ENCODE peak calls at places on chromosomes 7 and 10, in nine cellular contexts. P is transverse colon, G is lower leg skin, A is colonic mucosa, C is RWPE1, O is neural progenitor cell, K is choroid plexus epithelial cell, U is astrocyte of the cerebellum, H is cardiac fibroblast. S is an unnamed sample.

GRCh38 chr7:94761451-94761850 is 105.5 kb upstream of the SGCE start:
- DNase-seq in P (no peak), G (no peak), A (no peak), C (no peak), O (no peak), K (no peak), U (no peak), H (no peak), S (no peak)

GRCh38 chr10:133163889-133164815 is 4.1 kb downstream of the KNDC1 start:
- DNase-seq in P (peak), G (no peak), A (no peak), C (no peak), O (no peak), K (no peak), U (no peak), H (no peak), S (no peak)

GRCh38 chr7:139730746-139731612 is 46.8 kb downstream of the HIPK2 start:
- DNase-seq in P (peak), G (no peak), A (no peak), C (peak), O (peak), K (peak), U (peak), H (peak), S (peak)

GRCh38 chr10:69458426-69459100 is 7.3 kb downstream of the TSPAN15 start:
- DNase-seq in P (peak), G (no peak), A (peak), C (peak), O (no peak), K (no peak), U (no peak), H (no peak), S (no peak)

GRCh38 chr10:128324058-128324457 is 197.8 kb upstream of the MKI67 start:
- DNase-seq in P (peak), G (no peak), A (no peak), C (no peak), O (peak), K (no peak), U (no peak), H (no peak), S (no peak)

GRCh38 chr7:139452948-139453672 is 30.4 kb downstream of the KLRG2 start:
- DNase-seq in P (no peak), G (no peak), A (no peak), C (no peak), O (no peak), K (no peak), U (peak), H (peak), S (peak)

GRCh38 chr10:306654-307185 is 171.5 kb downstream of the ZMYND11 start:
- DNase-seq in P (no peak), G (no peak), A (no peak), C (no peak), O (peak), K (no peak), U (no peak), H (no peak), S (no peak)

GRCh38 chr7:106774768-106775551 is 90.1 kb upstream of the PIK3CG start:
- DNase-seq in P (no peak), G (peak), A (no peak), C (no peak), O (no peak), K (peak), U (no peak), H (peak), S (peak)

GRCh38 chr10:128091636-128092210 is 34.5 kb downstream of the MKI67 start:
- DNase-seq in P (no peak), G (no peak), A (no peak), C (no peak), O (peak), K (no peak), U (no peak), H (no peak), S (no peak)

GRCh38 chr10:97319671-97320479 is 804 bp downstream of the FRAT1 start:
- DNase-seq in P (peak), G (no peak), A (peak), C (peak), O (peak), K (peak), U (no peak), H (no peak), S (no peak)

GRCh38 chr7:155879592-155879991 is 67.3 kb upstream of the SHH start:
- DNase-seq in P (no peak), G (no peak), A (no peak), C (no peak), O (no peak), K (no peak), U (no peak), H (no peak), S (no peak)

GRCh38 chr7:70698219-70698832 is 433.6 kb upstream of the GALNT17 start:
- DNase-seq in P (no peak), G (no peak), A (peak), C (peak), O (peak), K (peak), U (peak), H (peak), S (peak)

GRCh38 chr10:69101451-69102095 is 13.7 kb downstream of the SRGN start:
- DNase-seq in P (no peak), G (no peak), A (no peak), C (no peak), O (no peak), K (peak), U (no peak), H (peak), S (peak)

GRCh38 chr10:102633282-102633681 is 11.0 kb upstream of the TRIM8 start:
- DNase-seq in P (no peak), G (no peak), A (no peak), C (no peak), O (no peak), K (peak), U (no peak), H (peak), S (peak)

GRCh38 chr10:108608860-108609259 is 1314.5 kb downstream of the XPNPEP1 start:
- DNase-seq in P (no peak), G (no peak), A (no peak), C (no peak), O (no peak), K (no peak), U (no peak), H (no peak), S (no peak)

GRCh38 chr7:36032362-36032818 is 120.7 kb upstream of the EEPD1 start:
- DNase-seq in P (no peak), G (no peak), A (no peak), C (no peak), O (no peak), K (peak), U (peak), H (no peak), S (peak)

GRCh38 chr10:128631801-128632241 is 505.6 kb upstream of the MKI67 start:
- DNase-seq in P (no peak), G (no peak), A (no peak), C (no peak), O (peak), K (peak), U (no peak), H (peak), S (no peak)

GRCh38 chr10:52949899-52950298 is 177.3 kb upstream of the MBL2 start:
- DNase-seq in P (peak), G (no peak), A (no peak), C (no peak), O (peak), K (peak), U (no peak), H (no peak), S (peak)
- TF ChIP-seq CTCF in P (no peak), G (no peak), A (no peak), C (no peak), O (peak), K (peak), U (no peak), H (no peak), S (peak)

DNA sequence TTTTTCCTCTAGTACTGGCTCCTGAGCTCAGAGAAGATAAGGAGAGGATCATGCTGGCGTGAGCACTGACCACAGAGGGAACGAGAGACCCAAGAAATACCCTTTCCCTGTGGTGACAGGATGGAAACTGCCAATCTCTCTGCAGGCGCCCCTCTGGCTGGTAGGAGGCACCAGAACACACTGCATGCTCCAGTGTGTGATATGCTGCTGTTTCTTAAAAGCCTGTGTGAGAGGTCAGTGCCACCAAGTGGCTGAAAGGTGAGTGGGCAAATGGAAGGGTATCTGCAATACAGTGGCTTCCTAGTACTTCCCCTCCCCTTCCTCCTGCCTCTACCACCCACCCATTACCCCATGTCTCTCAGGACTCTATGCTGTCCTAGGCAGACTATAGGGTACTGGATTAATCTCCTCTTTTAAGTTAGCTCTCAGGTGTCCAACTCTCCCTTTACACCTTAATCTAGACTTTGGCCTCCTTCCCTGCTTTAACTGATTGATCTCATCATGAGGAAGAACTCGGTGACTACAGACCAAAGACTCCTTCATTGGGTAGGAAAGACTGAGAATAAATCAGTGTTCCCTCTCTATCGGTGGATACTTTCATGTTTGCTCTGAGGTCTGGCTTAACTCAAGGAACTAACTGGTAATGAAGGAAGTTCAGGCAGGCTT is 283.6 kb downstream of the ADRA2A start:
- DNase-seq in P (peak), G (no peak), A (peak), C (no peak), O (peak), K (peak), U (no peak), H (peak), S (no peak)
- TF ChIP-seq CTCF in P (peak), G (no peak), A (peak), C (peak), O (peak), K (no peak), U (peak), H (peak), S (peak)

DNA sequence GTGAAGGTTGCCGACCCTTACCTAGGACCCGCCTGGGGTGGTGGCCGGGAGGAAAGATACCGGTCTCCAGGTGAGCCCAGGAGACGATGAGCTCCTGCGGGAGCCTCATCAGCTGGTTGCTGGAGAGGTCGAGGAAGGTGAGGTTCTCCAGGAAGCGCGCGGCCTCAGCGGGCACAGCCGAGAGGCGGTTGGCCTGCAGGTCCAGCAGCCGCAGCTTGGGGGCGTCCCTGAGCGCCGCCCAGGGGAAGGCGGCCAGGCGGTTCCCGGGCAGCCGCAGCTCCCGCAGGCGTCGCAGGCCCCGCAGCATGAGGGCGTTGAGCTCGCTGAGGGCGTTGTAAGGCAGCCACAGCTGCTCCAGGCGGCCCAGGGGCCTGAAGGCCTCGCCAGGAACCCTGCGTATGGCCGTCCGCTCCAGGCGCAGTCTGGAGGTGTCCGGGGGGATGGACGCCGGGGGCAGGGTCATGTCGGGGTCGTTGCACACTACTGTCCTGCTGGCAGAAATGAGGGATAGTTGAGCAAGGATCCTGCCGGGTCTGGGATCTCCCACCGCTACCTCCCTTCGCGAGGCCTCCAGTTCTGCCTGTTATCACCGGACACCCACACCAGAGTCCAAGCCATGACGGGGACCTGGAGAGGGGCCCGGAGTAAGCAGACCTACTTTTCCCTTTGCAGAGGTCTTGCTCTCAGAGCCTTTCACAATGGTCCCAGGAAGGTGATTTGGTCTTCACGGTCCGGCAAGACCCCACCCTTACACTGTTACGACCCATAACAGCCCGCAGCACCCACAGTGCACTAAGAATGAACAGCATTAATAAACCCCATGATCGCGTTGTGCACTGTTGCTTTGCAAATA is 3.9 kb downstream of the LRIT1 start:
- DNase-seq in P (no peak), G (no peak), A (no peak), C (no peak), O (peak), K (no peak), U (no peak), H (no peak), S (no peak)
- TF ChIP-seq CTCF in P (no peak), G (no peak), A (no peak), C (no peak), O (peak), K (peak), U (no peak), H (no peak), S (no peak)

GRCh38 chr7:38429057-38429456 is 155.6 kb upstream of the TARP start:
- DNase-seq in P (no peak), G (no peak), A (no peak), C (no peak), O (no peak), K (no peak), U (no peak), H (no peak), S (no peak)

GRCh38 chr7:38427279-38427955 is 154.0 kb upstream of the TARP start:
- DNase-seq in P (no peak), G (no peak), A (no peak), C (no peak), O (no peak), K (no peak), U (no peak), H (no peak), S (no peak)

GRCh38 chr7:38428040-38428439 is 154.6 kb upstream of the TARP start:
- DNase-seq in P (no peak), G (no peak), A (no peak), C (no peak), O (no peak), K (no peak), U (peak), H (no peak), S (no peak)

GRCh38 chr7:38425509-38425908 is 152.1 kb upstream of the TARP start:
- DNase-seq in P (no peak), G (no peak), A (no peak), C (no peak), O (no peak), K (no peak), U (no peak), H (no peak), S (no peak)

DNA sequence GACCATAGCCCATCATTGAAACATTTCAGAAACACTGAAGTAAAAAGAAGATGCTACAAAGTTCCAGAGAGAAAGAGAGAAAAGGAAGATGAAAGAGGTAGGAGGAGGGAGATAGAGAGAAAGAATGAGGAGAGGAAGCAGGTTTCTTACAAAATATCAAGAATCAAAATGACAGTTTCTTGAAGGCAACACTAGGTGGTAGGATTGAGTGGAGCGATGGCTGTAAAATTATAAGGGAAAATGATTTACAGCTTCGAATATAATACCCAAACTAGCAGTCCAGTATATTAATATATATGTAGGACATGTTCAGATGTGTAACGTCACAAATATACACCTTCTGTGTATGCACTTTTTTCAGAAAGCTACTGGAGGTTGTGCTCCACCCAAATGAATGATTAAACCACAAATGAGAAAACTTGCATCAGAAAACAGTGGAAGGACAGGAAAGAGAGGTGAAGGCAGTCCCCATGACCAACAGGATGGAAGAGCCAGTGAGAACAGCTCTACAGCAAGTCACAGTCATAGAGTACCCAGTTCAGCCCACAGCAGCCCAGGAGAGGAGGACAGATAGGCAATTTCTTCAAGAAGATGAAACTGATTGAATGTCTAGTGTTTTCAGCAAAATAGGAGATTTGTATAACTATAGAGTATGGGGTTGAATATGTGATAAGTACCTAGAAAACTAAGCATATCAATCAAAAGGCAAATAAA is 151.5 kb upstream of the TARP start:
- DNase-seq in P (no peak), G (no peak), A (no peak), C (no peak), O (no peak), K (peak), U (no peak), H (peak), S (no peak)
- TF ChIP-seq CTCF in P (no peak), G (no peak), A (no peak), C (no peak), O (peak), K (no peak), U (no peak), H (no peak), S (peak)

GRCh38 chr7:29087840-29088169 is 58.5 kb downstream of the CPVL start:
- DNase-seq in P (no peak), G (no peak), A (no peak), C (no peak), O (no peak), K (no peak), U (no peak), H (no peak), S (no peak)

GRCh38 chr7:29086545-29086944 is 59.8 kb downstream of the CPVL start:
- DNase-seq in P (no peak), G (no peak), A (no peak), C (no peak), O (no peak), K (no peak), U (no peak), H (no peak), S (no peak)

GRCh38 chr7:29091121-29091601 is 55.2 kb downstream of the CPVL start:
- DNase-seq in P (no peak), G (no peak), A (peak), C (no peak), O (peak), K (peak), U (no peak), H (no peak), S (no peak)

GRCh38 chr7:29095666-29096560 is 50.4 kb downstream of the CPVL start:
- DNase-seq in P (no peak), G (no peak), A (no peak), C (no peak), O (no peak), K (no peak), U (no peak), H (no peak), S (no peak)

DNA sequence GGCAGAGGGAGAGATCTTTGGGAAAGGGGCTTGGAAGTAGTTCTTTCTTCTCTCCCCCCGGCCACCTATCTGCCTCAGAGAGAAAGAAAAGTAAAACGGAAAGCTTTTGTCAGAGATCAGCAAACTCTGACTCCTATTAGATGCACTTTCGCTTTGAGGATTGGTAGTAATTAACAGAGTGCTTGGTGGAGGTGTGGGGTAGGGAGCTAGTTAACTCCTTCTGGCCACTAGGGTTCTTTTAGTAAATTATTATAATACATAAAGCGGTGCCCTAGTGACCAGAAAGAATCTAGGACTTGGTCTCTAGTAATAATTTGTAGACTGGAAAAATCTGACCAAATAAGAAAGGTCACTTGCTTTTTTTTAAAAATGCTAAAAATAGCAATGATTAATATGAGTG is 54.6 kb downstream of the CPVL start:
- DNase-seq in P (no peak), G (no peak), A (no peak), C (no peak), O (peak), K (peak), U (no peak), H (no peak), S (peak)
- TF ChIP-seq CTCF in P (no peak), G (no peak), A (no peak), C (no peak), O (peak), K (peak), U (no peak), H (no peak), S (no peak)

GRCh38 chr10:61669161-61669755 is 6.5 kb downstream of the CABCOCO1 start:
- DNase-seq in P (no peak), G (no peak), A (no peak), C (no peak), O (no peak), K (peak), U (no peak), H (no peak), S (no peak)
- TF ChIP-seq CTCF in P (no peak), G (no peak), A (no peak), C (no peak), O (no peak), K (no peak), U (no peak), H (no peak), S (no peak)

GRCh38 chr7:33334349-33334748 is 205.0 kb downstream of the BBS9 start:
- DNase-seq in P (no peak), G (no peak), A (no peak), C (no peak), O (peak), K (peak), U (no peak), H (peak), S (peak)
- TF ChIP-seq CTCF in P (no peak), G (no peak), A (no peak), C (peak), O (peak), K (peak), U (peak), H (peak), S (peak)

DNA sequence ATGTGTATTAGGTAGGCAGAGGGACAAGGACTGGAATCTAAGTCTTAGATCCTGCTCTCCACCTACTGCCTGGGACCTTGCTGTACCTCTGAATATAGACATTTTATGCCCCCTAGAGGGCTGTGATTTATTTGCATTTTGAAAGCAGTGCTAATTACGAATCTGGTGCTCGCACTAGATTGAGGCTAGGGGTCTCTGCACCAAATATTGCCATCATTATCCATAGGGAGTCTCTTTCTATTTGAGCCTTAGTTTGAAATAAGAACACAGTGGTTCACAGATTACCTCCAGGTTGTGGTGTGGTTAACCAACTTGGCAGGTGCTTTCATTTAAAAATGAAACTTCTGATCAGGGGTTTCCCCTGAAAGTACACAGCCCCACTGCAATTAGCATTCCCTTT is 41.8 kb downstream of the CNNM1 start:
- DNase-seq in P (no peak), G (no peak), A (no peak), C (peak), O (peak), K (peak), U (no peak), H (peak), S (peak)
- TF ChIP-seq CTCF in P (no peak), G (no peak), A (peak), C (no peak), O (peak), K (peak), U (peak), H (peak), S (no peak)